ENCODE peak calls at places on chromosome 2, in nine cellular contexts. One of them, this sample, is unnamed.

GRCh38 chr2:85266424-85267041 is 61.3 kb downstream of the TGOLN2 start:
- DNase-seq in RCC 7860: peak; percentile 35
- DNase-seq in activated T-helper 1 cell treated with anti-CD3 and anti-CD28 coated beads, Interleukin-12 subunit alpha, Interleukin-12 subunit beta, Interleukin-2, Interleukin-4 antibody, amounts not matched to agents 30 ng/mL and 10 ng/mL and 1 ng/mL, durations not matched to agents 14 hours and 24 hours and 36 hours: peak; percentile 47
- DNase-seq in H9: peak; percentile 82
- DNase-seq in GM12865: peak; percentile 75
- DNase-seq in stimulated activated CD8-positive, alpha-beta memory T cell treated with anti-CD3 and anti-CD28 coated beads, Interleukin-15, amount 100 ng/mL, for 48 hours: peak; percentile 42
- DNase-seq in NCI-H748 treated with DMSO at 0.1 percent for 48 hours: no peak
- DNase-seq in nephron progenitor cell: peak; percentile 65
- DNase-seq in HS-5: no peak
- DNase-seq in this sample: peak; percentile 79

GRCh38 chr2:239706407-239706806 is 305.6 kb upstream of the HDAC4 start:
- DNase-seq in RCC 7860: no peak
- DNase-seq in activated T-helper 1 cell treated with anti-CD3 and anti-CD28 coated beads, Interleukin-12 subunit alpha, Interleukin-12 subunit beta, Interleukin-2, Interleukin-4 antibody, amounts not matched to agents 30 ng/mL and 10 ng/mL and 1 ng/mL, durations not matched to agents 14 hours and 24 hours and 36 hours: no peak
- DNase-seq in H9: no peak
- DNase-seq in GM12865: no peak
- DNase-seq in stimulated activated CD8-positive, alpha-beta memory T cell treated with anti-CD3 and anti-CD28 coated beads, Interleukin-15, amount 100 ng/mL, for 48 hours: no peak
- DNase-seq in NCI-H748 treated with DMSO at 0.1 percent for 48 hours: no peak
- DNase-seq in nephron progenitor cell: no peak
- DNase-seq in HS-5: no peak
- DNase-seq in this sample: peak; percentile 40

GRCh38 chr2:11775384-11775783 is 29.0 kb downstream of the LPIN1 start:
- DNase-seq in RCC 7860: no peak
- DNase-seq in activated T-helper 1 cell treated with anti-CD3 and anti-CD28 coated beads, Interleukin-12 subunit alpha, Interleukin-12 subunit beta, Interleukin-2, Interleukin-4 antibody, amounts not matched to agents 30 ng/mL and 10 ng/mL and 1 ng/mL, durations not matched to agents 14 hours and 24 hours and 36 hours: no peak
- DNase-seq in H9: no peak
- DNase-seq in GM12865: peak; percentile 71
- DNase-seq in stimulated activated CD8-positive, alpha-beta memory T cell treated with anti-CD3 and anti-CD28 coated beads, Interleukin-15, amount 100 ng/mL, for 48 hours: no peak
- DNase-seq in NCI-H748 treated with DMSO at 0.1 percent for 48 hours: no peak
- DNase-seq in nephron progenitor cell: no peak
- DNase-seq in HS-5: peak; percentile 61
- DNase-seq in this sample: no peak

GRCh38 chr2:111659361-111660281 is 224.4 kb downstream of the ANAPC1 start:
- DNase-seq in RCC 7860: peak; percentile 89
- DNase-seq in activated T-helper 1 cell treated with anti-CD3 and anti-CD28 coated beads, Interleukin-12 subunit alpha, Interleukin-12 subunit beta, Interleukin-2, Interleukin-4 antibody, amounts not matched to agents 30 ng/mL and 10 ng/mL and 1 ng/mL, durations not matched to agents 14 hours and 24 hours and 36 hours: no peak
- DNase-seq in H9: peak; percentile 73
- DNase-seq in GM12865: no peak
- DNase-seq in stimulated activated CD8-positive, alpha-beta memory T cell treated with anti-CD3 and anti-CD28 coated beads, Interleukin-15, amount 100 ng/mL, for 48 hours: no peak
- DNase-seq in NCI-H748 treated with DMSO at 0.1 percent for 48 hours: no peak
- DNase-seq in nephron progenitor cell: no peak
- DNase-seq in HS-5: peak; percentile 83
- DNase-seq in this sample: peak; percentile 60

GRCh38 chr2:165087933-165088901 is 115.6 kb downstream of the SCN3A start:
- DNase-seq in RCC 7860: no peak
- DNase-seq in activated T-helper 1 cell treated with anti-CD3 and anti-CD28 coated beads, Interleukin-12 subunit alpha, Interleukin-12 subunit beta, Interleukin-2, Interleukin-4 antibody, amounts not matched to agents 30 ng/mL and 10 ng/mL and 1 ng/mL, durations not matched to agents 14 hours and 24 hours and 36 hours: no peak
- DNase-seq in H9: no peak
- DNase-seq in GM12865: no peak
- DNase-seq in stimulated activated CD8-positive, alpha-beta memory T cell treated with anti-CD3 and anti-CD28 coated beads, Interleukin-15, amount 100 ng/mL, for 48 hours: no peak
- DNase-seq in NCI-H748 treated with DMSO at 0.1 percent for 48 hours: no peak
- DNase-seq in nephron progenitor cell: no peak
- DNase-seq in HS-5: no peak
- DNase-seq in this sample: no peak

GRCh38 chr2:199602896-199603482 is 145.2 kb upstream of the SATB2 start:
- DNase-seq in RCC 7860: no peak
- DNase-seq in activated T-helper 1 cell treated with anti-CD3 and anti-CD28 coated beads, Interleukin-12 subunit alpha, Interleukin-12 subunit beta, Interleukin-2, Interleukin-4 antibody, amounts not matched to agents 30 ng/mL and 10 ng/mL and 1 ng/mL, durations not matched to agents 14 hours and 24 hours and 36 hours: no peak
- DNase-seq in H9: no peak
- DNase-seq in GM12865: no peak
- DNase-seq in stimulated activated CD8-positive, alpha-beta memory T cell treated with anti-CD3 and anti-CD28 coated beads, Interleukin-15, amount 100 ng/mL, for 48 hours: no peak
- DNase-seq in NCI-H748 treated with DMSO at 0.1 percent for 48 hours: no peak
- DNase-seq in nephron progenitor cell: no peak
- DNase-seq in HS-5: no peak
- DNase-seq in this sample: no peak

GRCh38 chr2:158837645-158838044 is 42.5 kb downstream of the DAPL1 start:
- DNase-seq in RCC 7860: no peak
- DNase-seq in activated T-helper 1 cell treated with anti-CD3 and anti-CD28 coated beads, Interleukin-12 subunit alpha, Interleukin-12 subunit beta, Interleukin-2, Interleukin-4 antibody, amounts not matched to agents 30 ng/mL and 10 ng/mL and 1 ng/mL, durations not matched to agents 14 hours and 24 hours and 36 hours: no peak
- DNase-seq in H9: no peak
- DNase-seq in GM12865: no peak
- DNase-seq in stimulated activated CD8-positive, alpha-beta memory T cell treated with anti-CD3 and anti-CD28 coated beads, Interleukin-15, amount 100 ng/mL, for 48 hours: no peak
- DNase-seq in NCI-H748 treated with DMSO at 0.1 percent for 48 hours: no peak
- DNase-seq in nephron progenitor cell: no peak
- DNase-seq in HS-5: no peak
- DNase-seq in this sample: no peak

GRCh38 chr2:108634591-108635160 is 84.6 kb upstream of the RANBP2 start:
- DNase-seq in RCC 7860: no peak
- DNase-seq in activated T-helper 1 cell treated with anti-CD3 and anti-CD28 coated beads, Interleukin-12 subunit alpha, Interleukin-12 subunit beta, Interleukin-2, Interleukin-4 antibody, amounts not matched to agents 30 ng/mL and 10 ng/mL and 1 ng/mL, durations not matched to agents 14 hours and 24 hours and 36 hours: no peak
- DNase-seq in H9: no peak
- DNase-seq in GM12865: no peak
- DNase-seq in stimulated activated CD8-positive, alpha-beta memory T cell treated with anti-CD3 and anti-CD28 coated beads, Interleukin-15, amount 100 ng/mL, for 48 hours: no peak
- DNase-seq in NCI-H748 treated with DMSO at 0.1 percent for 48 hours: no peak
- DNase-seq in nephron progenitor cell: no peak
- DNase-seq in HS-5: no peak
- DNase-seq in this sample: no peak

GRCh38 chr2:183081908-183082307 is 3.4 kb downstream of the DUSP19 start:
- DNase-seq in RCC 7860: no peak
- DNase-seq in activated T-helper 1 cell treated with anti-CD3 and anti-CD28 coated beads, Interleukin-12 subunit alpha, Interleukin-12 subunit beta, Interleukin-2, Interleukin-4 antibody, amounts not matched to agents 30 ng/mL and 10 ng/mL and 1 ng/mL, durations not matched to agents 14 hours and 24 hours and 36 hours: no peak
- DNase-seq in H9: no peak
- DNase-seq in GM12865: no peak
- DNase-seq in stimulated activated CD8-positive, alpha-beta memory T cell treated with anti-CD3 and anti-CD28 coated beads, Interleukin-15, amount 100 ng/mL, for 48 hours: no peak
- DNase-seq in NCI-H748 treated with DMSO at 0.1 percent for 48 hours: no peak
- DNase-seq in nephron progenitor cell: no peak
- DNase-seq in HS-5: no peak
- DNase-seq in this sample: no peak

GRCh38 chr2:36740031-36740430 is 43.5 kb downstream of the VIT start:
- DNase-seq in RCC 7860: no peak
- DNase-seq in activated T-helper 1 cell treated with anti-CD3 and anti-CD28 coated beads, Interleukin-12 subunit alpha, Interleukin-12 subunit beta, Interleukin-2, Interleukin-4 antibody, amounts not matched to agents 30 ng/mL and 10 ng/mL and 1 ng/mL, durations not matched to agents 14 hours and 24 hours and 36 hours: no peak
- DNase-seq in H9: no peak
- DNase-seq in GM12865: no peak
- DNase-seq in stimulated activated CD8-positive, alpha-beta memory T cell treated with anti-CD3 and anti-CD28 coated beads, Interleukin-15, amount 100 ng/mL, for 48 hours: no peak
- DNase-seq in NCI-H748 treated with DMSO at 0.1 percent for 48 hours: no peak
- DNase-seq in nephron progenitor cell: no peak
- DNase-seq in HS-5: no peak
- DNase-seq in this sample: no peak

GRCh38 chr2:65554765-65555561 is 122.6 kb upstream of the SPRED2 start:
- DNase-seq in RCC 7860: peak; percentile 96
- DNase-seq in activated T-helper 1 cell treated with anti-CD3 and anti-CD28 coated beads, Interleukin-12 subunit alpha, Interleukin-12 subunit beta, Interleukin-2, Interleukin-4 antibody, amounts not matched to agents 30 ng/mL and 10 ng/mL and 1 ng/mL, durations not matched to agents 14 hours and 24 hours and 36 hours: no peak
- DNase-seq in H9: no peak
- DNase-seq in GM12865: peak; percentile 71
- DNase-seq in stimulated activated CD8-positive, alpha-beta memory T cell treated with anti-CD3 and anti-CD28 coated beads, Interleukin-15, amount 100 ng/mL, for 48 hours: peak; percentile 27
- DNase-seq in NCI-H748 treated with DMSO at 0.1 percent for 48 hours: no peak
- DNase-seq in nephron progenitor cell: no peak
- DNase-seq in HS-5: peak; percentile 39
- DNase-seq in this sample: no peak

GRCh38 chr2:239751719-239752355 is 273.3 kb downstream of the NDUFA10 start:
- DNase-seq in RCC 7860: no peak
- DNase-seq in activated T-helper 1 cell treated with anti-CD3 and anti-CD28 coated beads, Interleukin-12 subunit alpha, Interleukin-12 subunit beta, Interleukin-2, Interleukin-4 antibody, amounts not matched to agents 30 ng/mL and 10 ng/mL and 1 ng/mL, durations not matched to agents 14 hours and 24 hours and 36 hours: no peak
- DNase-seq in H9: no peak
- DNase-seq in GM12865: no peak
- DNase-seq in stimulated activated CD8-positive, alpha-beta memory T cell treated with anti-CD3 and anti-CD28 coated beads, Interleukin-15, amount 100 ng/mL, for 48 hours: peak; percentile 18
- DNase-seq in NCI-H748 treated with DMSO at 0.1 percent for 48 hours: no peak
- DNase-seq in nephron progenitor cell: peak; percentile 30
- DNase-seq in HS-5: no peak
- DNase-seq in this sample: no peak

GRCh38 chr2:121596221-121597080 is 52.8 kb downstream of the CLASP1 start:
- DNase-seq in RCC 7860: peak; percentile 61
- DNase-seq in activated T-helper 1 cell treated with anti-CD3 and anti-CD28 coated beads, Interleukin-12 subunit alpha, Interleukin-12 subunit beta, Interleukin-2, Interleukin-4 antibody, amounts not matched to agents 30 ng/mL and 10 ng/mL and 1 ng/mL, durations not matched to agents 14 hours and 24 hours and 36 hours: no peak
- DNase-seq in H9: no peak
- DNase-seq in GM12865: peak; percentile 78
- DNase-seq in stimulated activated CD8-positive, alpha-beta memory T cell treated with anti-CD3 and anti-CD28 coated beads, Interleukin-15, amount 100 ng/mL, for 48 hours: no peak
- DNase-seq in NCI-H748 treated with DMSO at 0.1 percent for 48 hours: no peak
- DNase-seq in nephron progenitor cell: peak; percentile 7
- DNase-seq in HS-5: peak; percentile 49
- DNase-seq in this sample: peak; percentile 46

GRCh38 chr2:138502253-138503086 is 900 bp downstream of the SPOPL start:
- DNase-seq in RCC 7860: no peak
- DNase-seq in activated T-helper 1 cell treated with anti-CD3 and anti-CD28 coated beads, Interleukin-12 subunit alpha, Interleukin-12 subunit beta, Interleukin-2, Interleukin-4 antibody, amounts not matched to agents 30 ng/mL and 10 ng/mL and 1 ng/mL, durations not matched to agents 14 hours and 24 hours and 36 hours: no peak
- DNase-seq in H9: no peak
- DNase-seq in GM12865: peak; percentile 17
- DNase-seq in stimulated activated CD8-positive, alpha-beta memory T cell treated with anti-CD3 and anti-CD28 coated beads, Interleukin-15, amount 100 ng/mL, for 48 hours: no peak
- DNase-seq in NCI-H748 treated with DMSO at 0.1 percent for 48 hours: peak; percentile 31
- DNase-seq in nephron progenitor cell: no peak
- DNase-seq in HS-5: no peak
- DNase-seq in this sample: peak; percentile 52

GRCh38 chr2:118718921-118719320 is 128.5 kb downstream of the EN1 start:
- DNase-seq in RCC 7860: no peak
- DNase-seq in activated T-helper 1 cell treated with anti-CD3 and anti-CD28 coated beads, Interleukin-12 subunit alpha, Interleukin-12 subunit beta, Interleukin-2, Interleukin-4 antibody, amounts not matched to agents 30 ng/mL and 10 ng/mL and 1 ng/mL, durations not matched to agents 14 hours and 24 hours and 36 hours: no peak
- DNase-seq in H9: no peak
- DNase-seq in GM12865: no peak
- DNase-seq in stimulated activated CD8-positive, alpha-beta memory T cell treated with anti-CD3 and anti-CD28 coated beads, Interleukin-15, amount 100 ng/mL, for 48 hours: no peak
- DNase-seq in NCI-H748 treated with DMSO at 0.1 percent for 48 hours: no peak
- DNase-seq in nephron progenitor cell: no peak
- DNase-seq in HS-5: no peak
- DNase-seq in this sample: no peak

GRCh38 chr2:189836644-189837043 is 52.4 kb downstream of the PMS1 start:
- DNase-seq in RCC 7860: no peak
- DNase-seq in activated T-helper 1 cell treated with anti-CD3 and anti-CD28 coated beads, Interleukin-12 subunit alpha, Interleukin-12 subunit beta, Interleukin-2, Interleukin-4 antibody, amounts not matched to agents 30 ng/mL and 10 ng/mL and 1 ng/mL, durations not matched to agents 14 hours and 24 hours and 36 hours: no peak
- DNase-seq in H9: no peak
- DNase-seq in GM12865: no peak
- DNase-seq in stimulated activated CD8-positive, alpha-beta memory T cell treated with anti-CD3 and anti-CD28 coated beads, Interleukin-15, amount 100 ng/mL, for 48 hours: no peak
- DNase-seq in NCI-H748 treated with DMSO at 0.1 percent for 48 hours: peak; percentile 16
- DNase-seq in nephron progenitor cell: no peak
- DNase-seq in HS-5: peak; percentile 30
- DNase-seq in this sample: no peak

This sample was measured in ELF-1.